ENCODE peak calls at places on chromosomes 2 and 18, in ten cellular contexts. One of them, this sample, is unnamed.

GRCh38 chr18:63161728-63162195 is 157.8 kb downstream of the BCL2 start:
- DNase-seq in amniotic stem cell: peak
- DNase-seq in germinal center: peak
- DNase-seq in GM23338: no peak
- DNase-seq in WERI-Rb-1: no peak
- DNase-seq in fibroblast of mammary gland: peak
- DNase-seq in iPS DF 19.7: no peak
- DNase-seq in EL: peak
- DNase-seq in CD8-positive, alpha-beta memory T cell: peak
- DNase-seq in stimulated activated CD8-positive, alpha-beta memory T cell treated with anti-CD3 and anti-CD28 coated beads, Interleukin-12 subunit alpha, Interleukin-12 subunit beta, amount 100 ng/mL, for 4 hours: peak
- DNase-seq in this sample: peak

GRCh38 chr2:239278361-239278760 is 122.5 kb downstream of the HDAC4 start:
- DNase-seq in amniotic stem cell: no peak
- DNase-seq in germinal center: no peak
- DNase-seq in GM23338: no peak
- DNase-seq in WERI-Rb-1: no peak
- DNase-seq in fibroblast of mammary gland: no peak
- DNase-seq in iPS DF 19.7: no peak
- DNase-seq in EL: no peak
- DNase-seq in CD8-positive, alpha-beta memory T cell: no peak
- DNase-seq in stimulated activated CD8-positive, alpha-beta memory T cell treated with anti-CD3 and anti-CD28 coated beads, Interleukin-12 subunit alpha, Interleukin-12 subunit beta, amount 100 ng/mL, for 4 hours: no peak
- DNase-seq in this sample: peak

GRCh38 chr2:348517-348916 is 60.6 kb upstream of the ALKAL2 start:
- DNase-seq in amniotic stem cell: no peak
- DNase-seq in germinal center: no peak
- DNase-seq in GM23338: no peak
- DNase-seq in WERI-Rb-1: no peak
- DNase-seq in fibroblast of mammary gland: peak
- DNase-seq in iPS DF 19.7: no peak
- DNase-seq in EL: peak
- DNase-seq in CD8-positive, alpha-beta memory T cell: no peak
- DNase-seq in stimulated activated CD8-positive, alpha-beta memory T cell treated with anti-CD3 and anti-CD28 coated beads, Interleukin-12 subunit alpha, Interleukin-12 subunit beta, amount 100 ng/mL, for 4 hours: no peak
- DNase-seq in this sample: no peak

GRCh38 chr18:44783371-44783770 is 102.7 kb downstream of the SETBP1 start:
- DNase-seq in amniotic stem cell: no peak
- DNase-seq in germinal center: no peak
- DNase-seq in GM23338: no peak
- DNase-seq in WERI-Rb-1: no peak
- DNase-seq in fibroblast of mammary gland: no peak
- DNase-seq in iPS DF 19.7: no peak
- DNase-seq in EL: no peak
- DNase-seq in CD8-positive, alpha-beta memory T cell: no peak
- DNase-seq in stimulated activated CD8-positive, alpha-beta memory T cell treated with anti-CD3 and anti-CD28 coated beads, Interleukin-12 subunit alpha, Interleukin-12 subunit beta, amount 100 ng/mL, for 4 hours: no peak
- DNase-seq in this sample: no peak

GRCh38 chr18:9066817-9067306 is 35.6 kb upstream of the NDUFV2 start:
- DNase-seq in amniotic stem cell: no peak
- DNase-seq in germinal center: no peak
- DNase-seq in GM23338: no peak
- DNase-seq in WERI-Rb-1: no peak
- DNase-seq in fibroblast of mammary gland: no peak
- DNase-seq in iPS DF 19.7: no peak
- DNase-seq in EL: no peak
- DNase-seq in CD8-positive, alpha-beta memory T cell: no peak
- DNase-seq in stimulated activated CD8-positive, alpha-beta memory T cell treated with anti-CD3 and anti-CD28 coated beads, Interleukin-12 subunit alpha, Interleukin-12 subunit beta, amount 100 ng/mL, for 4 hours: no peak
- DNase-seq in this sample: no peak

GRCh38 chr18:79852561-79853302 is 55.0 kb downstream of the KCNG2 start:
- DNase-seq in amniotic stem cell: no peak
- DNase-seq in germinal center: no peak
- DNase-seq in GM23338: no peak
- DNase-seq in WERI-Rb-1: no peak
- DNase-seq in fibroblast of mammary gland: no peak
- DNase-seq in iPS DF 19.7: no peak
- DNase-seq in EL: no peak
- DNase-seq in CD8-positive, alpha-beta memory T cell: no peak
- DNase-seq in stimulated activated CD8-positive, alpha-beta memory T cell treated with anti-CD3 and anti-CD28 coated beads, Interleukin-12 subunit alpha, Interleukin-12 subunit beta, amount 100 ng/mL, for 4 hours: no peak
- DNase-seq in this sample: no peak

GRCh38 chr18:8946046-8946838 is 156.3 kb upstream of the NDUFV2 start:
- DNase-seq in amniotic stem cell: peak
- DNase-seq in germinal center: no peak
- DNase-seq in GM23338: no peak
- DNase-seq in WERI-Rb-1: no peak
- DNase-seq in fibroblast of mammary gland: peak
- DNase-seq in iPS DF 19.7: no peak
- DNase-seq in EL: peak
- DNase-seq in CD8-positive, alpha-beta memory T cell: no peak
- DNase-seq in stimulated activated CD8-positive, alpha-beta memory T cell treated with anti-CD3 and anti-CD28 coated beads, Interleukin-12 subunit alpha, Interleukin-12 subunit beta, amount 100 ng/mL, for 4 hours: no peak
- DNase-seq in this sample: no peak

GRCh38 chr2:11568436-11568835 is 34.6 kb downstream of the GREB1 start:
- DNase-seq in amniotic stem cell: no peak
- DNase-seq in germinal center: no peak
- DNase-seq in GM23338: no peak
- DNase-seq in WERI-Rb-1: peak
- DNase-seq in fibroblast of mammary gland: no peak
- DNase-seq in iPS DF 19.7: no peak
- DNase-seq in EL: no peak
- DNase-seq in CD8-positive, alpha-beta memory T cell: peak
- DNase-seq in stimulated activated CD8-positive, alpha-beta memory T cell treated with anti-CD3 and anti-CD28 coated beads, Interleukin-12 subunit alpha, Interleukin-12 subunit beta, amount 100 ng/mL, for 4 hours: no peak
- DNase-seq in this sample: no peak

GRCh38 chr18:8798996-8799395 is 93.6 kb downstream of the MTCL1 start:
- DNase-seq in amniotic stem cell: no peak
- DNase-seq in germinal center: no peak
- DNase-seq in GM23338: no peak
- DNase-seq in WERI-Rb-1: no peak
- DNase-seq in fibroblast of mammary gland: peak
- DNase-seq in iPS DF 19.7: no peak
- DNase-seq in EL: peak
- DNase-seq in CD8-positive, alpha-beta memory T cell: no peak
- DNase-seq in stimulated activated CD8-positive, alpha-beta memory T cell treated with anti-CD3 and anti-CD28 coated beads, Interleukin-12 subunit alpha, Interleukin-12 subunit beta, amount 100 ng/mL, for 4 hours: no peak
- DNase-seq in this sample: no peak

GRCh38 chr2:213545964-213546363 is 261.7 kb downstream of the SPAG16 start:
- DNase-seq in amniotic stem cell: no peak
- DNase-seq in germinal center: no peak
- DNase-seq in GM23338: no peak
- DNase-seq in WERI-Rb-1: no peak
- DNase-seq in fibroblast of mammary gland: no peak
- DNase-seq in iPS DF 19.7: no peak
- DNase-seq in EL: no peak
- DNase-seq in CD8-positive, alpha-beta memory T cell: no peak
- DNase-seq in stimulated activated CD8-positive, alpha-beta memory T cell treated with anti-CD3 and anti-CD28 coated beads, Interleukin-12 subunit alpha, Interleukin-12 subunit beta, amount 100 ng/mL, for 4 hours: no peak
- DNase-seq in this sample: no peak

GRCh38 chr18:3793545-3793944 is 343.6 kb downstream of the TGIF1 start:
- DNase-seq in amniotic stem cell: no peak
- DNase-seq in germinal center: no peak
- DNase-seq in GM23338: no peak
- DNase-seq in WERI-Rb-1: no peak
- DNase-seq in fibroblast of mammary gland: peak
- DNase-seq in iPS DF 19.7: no peak
- DNase-seq in EL: no peak
- DNase-seq in CD8-positive, alpha-beta memory T cell: no peak
- DNase-seq in stimulated activated CD8-positive, alpha-beta memory T cell treated with anti-CD3 and anti-CD28 coated beads, Interleukin-12 subunit alpha, Interleukin-12 subunit beta, amount 100 ng/mL, for 4 hours: no peak
- DNase-seq in this sample: no peak

GRCh38 chr2:38215993-38216392 is 140.0 kb upstream of the CYP1B1 start:
- DNase-seq in amniotic stem cell: no peak
- DNase-seq in germinal center: no peak
- DNase-seq in GM23338: no peak
- DNase-seq in WERI-Rb-1: no peak
- DNase-seq in fibroblast of mammary gland: peak
- DNase-seq in iPS DF 19.7: no peak
- DNase-seq in EL: no peak
- DNase-seq in CD8-positive, alpha-beta memory T cell: no peak
- DNase-seq in stimulated activated CD8-positive, alpha-beta memory T cell treated with anti-CD3 and anti-CD28 coated beads, Interleukin-12 subunit alpha, Interleukin-12 subunit beta, amount 100 ng/mL, for 4 hours: no peak
- DNase-seq in this sample: no peak

GRCh38 chr18:808502-808901 is 3.5 kb downstream of the YES1 start:
- DNase-seq in amniotic stem cell: no peak
- DNase-seq in germinal center: no peak
- DNase-seq in GM23338: no peak
- DNase-seq in WERI-Rb-1: no peak
- DNase-seq in fibroblast of mammary gland: no peak
- DNase-seq in iPS DF 19.7: no peak
- DNase-seq in EL: peak
- DNase-seq in CD8-positive, alpha-beta memory T cell: no peak
- DNase-seq in stimulated activated CD8-positive, alpha-beta memory T cell treated with anti-CD3 and anti-CD28 coated beads, Interleukin-12 subunit alpha, Interleukin-12 subunit beta, amount 100 ng/mL, for 4 hours: no peak
- DNase-seq in this sample: no peak

GRCh38 chr2:16664809-16665745 is 557 bp downstream of the CYRIA start:
- DNase-seq in amniotic stem cell: no peak
- DNase-seq in germinal center: no peak
- DNase-seq in GM23338: peak
- DNase-seq in WERI-Rb-1: no peak
- DNase-seq in fibroblast of mammary gland: no peak
- DNase-seq in iPS DF 19.7: no peak
- DNase-seq in EL: no peak
- DNase-seq in CD8-positive, alpha-beta memory T cell: no peak
- DNase-seq in stimulated activated CD8-positive, alpha-beta memory T cell treated with anti-CD3 and anti-CD28 coated beads, Interleukin-12 subunit alpha, Interleukin-12 subunit beta, amount 100 ng/mL, for 4 hours: no peak
- DNase-seq in this sample: no peak

GRCh38 chr2:191638079-191638801 is 39.7 kb upstream of the NABP1 start:
- DNase-seq in amniotic stem cell: no peak
- DNase-seq in germinal center: peak
- DNase-seq in GM23338: peak
- DNase-seq in WERI-Rb-1: no peak
- DNase-seq in fibroblast of mammary gland: no peak
- DNase-seq in iPS DF 19.7: no peak
- DNase-seq in EL: peak
- DNase-seq in CD8-positive, alpha-beta memory T cell: no peak
- DNase-seq in stimulated activated CD8-positive, alpha-beta memory T cell treated with anti-CD3 and anti-CD28 coated beads, Interleukin-12 subunit alpha, Interleukin-12 subunit beta, amount 100 ng/mL, for 4 hours: no peak
- DNase-seq in this sample: no peak

GRCh38 chr2:173869244-173869643 is 95.9 kb downstream of the SP3 start:
- DNase-seq in amniotic stem cell: no peak
- DNase-seq in germinal center: no peak
- DNase-seq in GM23338: no peak
- DNase-seq in WERI-Rb-1: no peak
- DNase-seq in fibroblast of mammary gland: no peak
- DNase-seq in iPS DF 19.7: no peak
- DNase-seq in EL: no peak
- DNase-seq in CD8-positive, alpha-beta memory T cell: no peak
- DNase-seq in stimulated activated CD8-positive, alpha-beta memory T cell treated with anti-CD3 and anti-CD28 coated beads, Interleukin-12 subunit alpha, Interleukin-12 subunit beta, amount 100 ng/mL, for 4 hours: no peak
- DNase-seq in this sample: no peak

GRCh38 chr2:226115832-226116200 is 683.8 kb downstream of the IRS1 start:
- DNase-seq in amniotic stem cell: no peak
- DNase-seq in germinal center: no peak
- DNase-seq in GM23338: peak
- DNase-seq in WERI-Rb-1: no peak
- DNase-seq in fibroblast of mammary gland: no peak
- DNase-seq in iPS DF 19.7: no peak
- DNase-seq in EL: peak
- DNase-seq in CD8-positive, alpha-beta memory T cell: no peak
- DNase-seq in stimulated activated CD8-positive, alpha-beta memory T cell treated with anti-CD3 and anti-CD28 coated beads, Interleukin-12 subunit alpha, Interleukin-12 subunit beta, amount 100 ng/mL, for 4 hours: no peak
- DNase-seq in this sample: no peak

GRCh38 chr2:217958206-217958888 is 44.4 kb downstream of the TNS1 start:
- DNase-seq in amniotic stem cell: no peak
- DNase-seq in germinal center: no peak
- DNase-seq in GM23338: no peak
- DNase-seq in WERI-Rb-1: no peak
- DNase-seq in fibroblast of mammary gland: no peak
- DNase-seq in iPS DF 19.7: no peak
- DNase-seq in EL: no peak
- DNase-seq in CD8-positive, alpha-beta memory T cell: peak
- DNase-seq in stimulated activated CD8-positive, alpha-beta memory T cell treated with anti-CD3 and anti-CD28 coated beads, Interleukin-12 subunit alpha, Interleukin-12 subunit beta, amount 100 ng/mL, for 4 hours: no peak
- DNase-seq in this sample: no peak

GRCh38 chr2:137644689-137645088 is 319.6 kb upstream of the HNMT start:
- DNase-seq in amniotic stem cell: no peak
- DNase-seq in germinal center: no peak
- DNase-seq in GM23338: no peak
- DNase-seq in WERI-Rb-1: no peak
- DNase-seq in fibroblast of mammary gland: no peak
- DNase-seq in iPS DF 19.7: no peak
- DNase-seq in EL: no peak
- DNase-seq in CD8-positive, alpha-beta memory T cell: no peak
- DNase-seq in stimulated activated CD8-positive, alpha-beta memory T cell treated with anti-CD3 and anti-CD28 coated beads, Interleukin-12 subunit alpha, Interleukin-12 subunit beta, amount 100 ng/mL, for 4 hours: no peak
- DNase-seq in this sample: no peak

GRCh38 chr18:56038258-56039030 is 450.5 kb upstream of the TCF4 start:
- DNase-seq in amniotic stem cell: no peak
- DNase-seq in germinal center: peak
- DNase-seq in GM23338: no peak
- DNase-seq in WERI-Rb-1: no peak
- DNase-seq in fibroblast of mammary gland: no peak
- DNase-seq in iPS DF 19.7: no peak
- DNase-seq in EL: no peak
- DNase-seq in CD8-positive, alpha-beta memory T cell: no peak
- DNase-seq in stimulated activated CD8-positive, alpha-beta memory T cell treated with anti-CD3 and anti-CD28 coated beads, Interleukin-12 subunit alpha, Interleukin-12 subunit beta, amount 100 ng/mL, for 4 hours: no peak
- DNase-seq in this sample: no peak

GRCh38 chr2:198098918-198099317 is 294.5 kb downstream of the PLCL1 start:
- DNase-seq in amniotic stem cell: no peak
- DNase-seq in germinal center: no peak
- DNase-seq in GM23338: peak
- DNase-seq in WERI-Rb-1: peak
- DNase-seq in fibroblast of mammary gland: peak
- DNase-seq in iPS DF 19.7: peak
- DNase-seq in EL: peak
- DNase-seq in CD8-positive, alpha-beta memory T cell: no peak
- DNase-seq in stimulated activated CD8-positive, alpha-beta memory T cell treated with anti-CD3 and anti-CD28 coated beads, Interleukin-12 subunit alpha, Interleukin-12 subunit beta, amount 100 ng/mL, for 4 hours: no peak
- DNase-seq in this sample: no peak

GRCh38 chr2:199932312-199932855 is 21.3 kb downstream of the C2orf69 start:
- DNase-seq in amniotic stem cell: no peak
- DNase-seq in germinal center: no peak
- DNase-seq in GM23338: no peak
- DNase-seq in WERI-Rb-1: no peak
- DNase-seq in fibroblast of mammary gland: peak
- DNase-seq in iPS DF 19.7: no peak
- DNase-seq in EL: peak
- DNase-seq in CD8-positive, alpha-beta memory T cell: no peak
- DNase-seq in stimulated activated CD8-positive, alpha-beta memory T cell treated with anti-CD3 and anti-CD28 coated beads, Interleukin-12 subunit alpha, Interleukin-12 subunit beta, amount 100 ng/mL, for 4 hours: no peak
- DNase-seq in this sample: no peak

GRCh38 chr2:24489942-24490673 is 946 bp upstream of the NCOA1 start:
- DNase-seq in amniotic stem cell: no peak
- DNase-seq in germinal center: peak
- DNase-seq in GM23338: peak
- DNase-seq in WERI-Rb-1: peak
- DNase-seq in fibroblast of mammary gland: peak
- DNase-seq in iPS DF 19.7: no peak
- DNase-seq in EL: peak
- DNase-seq in CD8-positive, alpha-beta memory T cell: no peak
- DNase-seq in stimulated activated CD8-positive, alpha-beta memory T cell treated with anti-CD3 and anti-CD28 coated beads, Interleukin-12 subunit alpha, Interleukin-12 subunit beta, amount 100 ng/mL, for 4 hours: no peak
- DNase-seq in this sample: no peak

GRCh38 chr2:70850905-70851304 is 15.3 kb upstream of the CD207 start:
- DNase-seq in amniotic stem cell: no peak
- DNase-seq in germinal center: no peak
- DNase-seq in GM23338: no peak
- DNase-seq in WERI-Rb-1: no peak
- DNase-seq in fibroblast of mammary gland: peak
- DNase-seq in iPS DF 19.7: no peak
- DNase-seq in EL: no peak
- DNase-seq in CD8-positive, alpha-beta memory T cell: no peak
- DNase-seq in stimulated activated CD8-positive, alpha-beta memory T cell treated with anti-CD3 and anti-CD28 coated beads, Interleukin-12 subunit alpha, Interleukin-12 subunit beta, amount 100 ng/mL, for 4 hours: no peak
- DNase-seq in this sample: no peak

GRCh38 chr2:71348302-71348701 is 16.7 kb downstream of the ZNF638 start:
- DNase-seq in amniotic stem cell: no peak
- DNase-seq in germinal center: no peak
- DNase-seq in GM23338: peak
- DNase-seq in WERI-Rb-1: no peak
- DNase-seq in fibroblast of mammary gland: peak
- DNase-seq in iPS DF 19.7: no peak
- DNase-seq in EL: no peak
- DNase-seq in CD8-positive, alpha-beta memory T cell: no peak
- DNase-seq in stimulated activated CD8-positive, alpha-beta memory T cell treated with anti-CD3 and anti-CD28 coated beads, Interleukin-12 subunit alpha, Interleukin-12 subunit beta, amount 100 ng/mL, for 4 hours: no peak
- DNase-seq in this sample: no peak

GRCh38 chr2:24492283-24493272 is 1.5 kb downstream of the NCOA1 start:
- DNase-seq in amniotic stem cell: no peak
- DNase-seq in germinal center: no peak
- DNase-seq in GM23338: peak
- DNase-seq in WERI-Rb-1: no peak
- DNase-seq in fibroblast of mammary gland: peak
- DNase-seq in iPS DF 19.7: no peak
- DNase-seq in EL: peak
- DNase-seq in CD8-positive, alpha-beta memory T cell: no peak
- DNase-seq in stimulated activated CD8-positive, alpha-beta memory T cell treated with anti-CD3 and anti-CD28 coated beads, Interleukin-12 subunit alpha, Interleukin-12 subunit beta, amount 100 ng/mL, for 4 hours: no peak
- DNase-seq in this sample: no peak

GRCh38 chr2:32553829-32554432 is 73.9 kb upstream of the TTC27 start:
- DNase-seq in amniotic stem cell: peak
- DNase-seq in germinal center: peak
- DNase-seq in GM23338: peak
- DNase-seq in WERI-Rb-1: no peak
- DNase-seq in fibroblast of mammary gland: peak
- DNase-seq in iPS DF 19.7: no peak
- DNase-seq in EL: peak
- DNase-seq in CD8-positive, alpha-beta memory T cell: no peak
- DNase-seq in stimulated activated CD8-positive, alpha-beta memory T cell treated with anti-CD3 and anti-CD28 coated beads, Interleukin-12 subunit alpha, Interleukin-12 subunit beta, amount 100 ng/mL, for 4 hours: no peak
- DNase-seq in this sample: no peak

GRCh38 chr18:13268035-13268700 is 49.6 kb downstream of the LDLRAD4 start:
- DNase-seq in amniotic stem cell: no peak
- DNase-seq in germinal center: no peak
- DNase-seq in GM23338: peak
- DNase-seq in WERI-Rb-1: no peak
- DNase-seq in fibroblast of mammary gland: peak
- DNase-seq in iPS DF 19.7: peak
- DNase-seq in EL: peak
- DNase-seq in CD8-positive, alpha-beta memory T cell: no peak
- DNase-seq in stimulated activated CD8-positive, alpha-beta memory T cell treated with anti-CD3 and anti-CD28 coated beads, Interleukin-12 subunit alpha, Interleukin-12 subunit beta, amount 100 ng/mL, for 4 hours: no peak
- DNase-seq in this sample: no peak